ENCODE peak calls at places on chromosomes 13 and 19, in eight cellular contexts. One of them, this sample, is unnamed.

GRCh38 chr13:40667622-40667978 is 1.2 kb upstream of the FOXO1 start:
- DNase-seq in NCI-H187: no peak
- DNase-seq in Peyer's patch: peak; percentile 73
- DNase-seq in foreskin fibroblast: no peak
- DNase-seq in WERI-Rb-1: no peak
- DNase-seq in MV-4-11: no peak
- DNase-seq in stromal cell of bone marrow: no peak
- DNase-seq in NCI-H774: no peak
- DNase-seq in this sample: no peak

GRCh38 chr13:48234652-48235099 is 1.7 kb downstream of the ITM2B start:
- DNase-seq in NCI-H774: no peak
- DNase-seq in stromal cell of bone marrow: no peak
- DNase-seq in Peyer's patch: no peak
- DNase-seq in WERI-Rb-1: no peak
- DNase-seq in foreskin fibroblast: no peak
- DNase-seq in MV-4-11: no peak
- DNase-seq in NCI-H187: no peak
- DNase-seq in this sample: no peak

GRCh38 chr13:30334663-30335386 is 27.5 kb upstream of the KATNAL1 start:
- DNase-seq in Peyer's patch: no peak
- DNase-seq in WERI-Rb-1: peak; percentile 22
- DNase-seq in NCI-H187: peak; percentile 18
- DNase-seq in stromal cell of bone marrow: no peak
- DNase-seq in foreskin fibroblast: no peak
- DNase-seq in MV-4-11: peak; percentile 40
- DNase-seq in NCI-H774: peak; percentile 39
- DNase-seq in this sample: peak; percentile 39

GRCh38 chr13:75829874-75830273 is 193.7 kb downstream of the LMO7 start:
- DNase-seq in NCI-H774: no peak
- DNase-seq in Peyer's patch: no peak
- DNase-seq in MV-4-11: no peak
- DNase-seq in stromal cell of bone marrow: no peak
- DNase-seq in foreskin fibroblast: peak; percentile 4
- DNase-seq in WERI-Rb-1: no peak
- DNase-seq in NCI-H187: no peak
- DNase-seq in this sample: no peak

GRCh38 chr19:56946164-56946563 is 105.6 kb upstream of the PEG3 start:
- DNase-seq in WERI-Rb-1: no peak
- DNase-seq in Peyer's patch: no peak
- DNase-seq in NCI-H774: no peak
- DNase-seq in foreskin fibroblast: no peak
- DNase-seq in stromal cell of bone marrow: no peak
- DNase-seq in MV-4-11: no peak
- DNase-seq in NCI-H187: no peak
- DNase-seq in this sample: no peak

GRCh38 chr19:22422220-22422619 is at the start of gene ZNF98:
- DNase-seq in NCI-H774: no peak
- DNase-seq in Peyer's patch: no peak
- DNase-seq in WERI-Rb-1: no peak
- DNase-seq in stromal cell of bone marrow: no peak
- DNase-seq in NCI-H187: no peak
- DNase-seq in foreskin fibroblast: no peak
- DNase-seq in MV-4-11: no peak
- DNase-seq in this sample: peak; percentile 72

GRCh38 chr13:31048521-31048920 is 113.2 kb downstream of the HSPH1 start:
- DNase-seq in Peyer's patch: peak; percentile 4
- DNase-seq in NCI-H187: no peak
- DNase-seq in MV-4-11: no peak
- DNase-seq in stromal cell of bone marrow: no peak
- DNase-seq in NCI-H774: no peak
- DNase-seq in foreskin fibroblast: no peak
- DNase-seq in WERI-Rb-1: no peak
- DNase-seq in this sample: no peak

GRCh38 chr13:44263920-44264610 is 109.6 kb upstream of the SERP2 start:
- DNase-seq in NCI-H187: no peak
- DNase-seq in Peyer's patch: no peak
- DNase-seq in MV-4-11: no peak
- DNase-seq in stromal cell of bone marrow: no peak
- DNase-seq in NCI-H774: no peak
- DNase-seq in foreskin fibroblast: no peak
- DNase-seq in WERI-Rb-1: no peak
- DNase-seq in this sample: peak; percentile 77